ENCODE peak calls at places on chromosomes 1 and 21, in eight cellular contexts. W is NCI-H774; N is nucleus accumbens; G is stimulated activated CD4-positive, alpha-beta T cell treated with anti-CD3 and anti-CD28 coated beads, Interleukin-4, amount 100 ng/mL, for 24 hours; H is activated naive CD4-positive, alpha-beta T cell treated with anti-CD3 and anti-CD28 coated beads, Interleukin-2, amount 50 U/mL, for 16 hours; D is iPS DF 19.7; Q is activated CD4-positive, alpha-beta T cell treated with anti-CD3 and anti-CD28 coated beads, Interleukin-2, amount 10 ng/mL, durations not matched to agents 7 days and 5 days; X is neural progenitor cell. Z is an unnamed sample.

GRCh38 chr1:53127546-53127945 is 14.9 kb downstream of the SLC1A7 start:
- DNase-seq in W (no peak), N (no peak), G (no peak), H (no peak), D (no peak), Q (no peak), X (no peak), Z (no peak)

GRCh38 chr1:40738831-40739230 is 44.8 kb upstream of the KCNQ4 start:
- DNase-seq in W (no peak), N (no peak), G (no peak), H (no peak), D (no peak), Q (no peak), X (no peak), Z (no peak)

GRCh38 chr1:200525167-200526123 is 95.1 kb downstream of the KIF14 start:
- DNase-seq in W (no peak), N (no peak), G (no peak), H (no peak), D (no peak), Q (no peak), X (no peak), Z (no peak)

GRCh38 chr1:12600880-12601633 is 17.0 kb downstream of the DHRS3 start:
- DNase-seq in W (no peak), N (no peak), G (peak; percentile 51), H (peak; percentile 58), D (no peak), Q (peak; percentile 55), X (peak; percentile 75), Z (peak; percentile 38)

GRCh38 chr1:225425211-225425786 is 2.5 kb downstream of the LBR start:
- DNase-seq in W (no peak), N (no peak), G (no peak), H (no peak), D (no peak), Q (no peak), X (no peak), Z (no peak)

GRCh38 chr1:184562801-184563200 is 176.0 kb downstream of the C1orf21 start:
- DNase-seq in W (peak; percentile 61), N (no peak), G (no peak), H (no peak), D (no peak), Q (no peak), X (no peak), Z (no peak)

GRCh38 chr1:16155537-16156410 is at the start of gene EPHA2:
- DNase-seq in W (no peak), N (peak; percentile 47), G (no peak), H (no peak), D (peak; percentile 81), Q (no peak), X (peak; percentile 98), Z (no peak)

GRCh38 chr1:219412772-219413171 is 200.1 kb downstream of the ZC3H11B start:
- DNase-seq in W (no peak), N (no peak), G (no peak), H (no peak), D (no peak), Q (no peak), X (no peak), Z (no peak)

GRCh38 chr1:165495811-165496143 is 48.0 kb upstream of the LRRC52 start:
- DNase-seq in W (no peak), N (no peak), G (no peak), H (no peak), D (no peak), Q (no peak), X (no peak), Z (no peak)

GRCh38 chr21:33022489-33022827 is 3.3 kb upstream of the OLIG2 start:
- DNase-seq in W (no peak), N (no peak), G (no peak), H (no peak), D (no peak), Q (no peak), X (no peak), Z (no peak)

GRCh38 chr1:220371324-220371723 is 99.1 kb upstream of the RAB3GAP2 start:
- DNase-seq in W (no peak), N (no peak), G (no peak), H (no peak), D (no peak), Q (no peak), X (peak; percentile 19), Z (no peak)

GRCh38 chr1:226310637-226311195 is 1.8 kb upstream of the LIN9 start:
- DNase-seq in W (no peak), N (no peak), G (no peak), H (no peak), D (no peak), Q (no peak), X (peak; percentile 13), Z (no peak)

GRCh38 chr1:29279896-29280779 is 43.8 kb downstream of the PTPRU start:
- DNase-seq in W (no peak), N (no peak), G (no peak), H (no peak), D (no peak), Q (no peak), X (no peak), Z (no peak)

GRCh38 chr1:114620419-114620818 is 39.0 kb upstream of the BCAS2 start:
- DNase-seq in W (no peak), N (no peak), G (no peak), H (no peak), D (no peak), Q (no peak), X (no peak), Z (no peak)

GRCh38 chr1:1945782-1946393 is 26.8 kb upstream of the TMEM52 start:
- DNase-seq in W (no peak), N (no peak), G (no peak), H (no peak), D (no peak), Q (no peak), X (no peak), Z (no peak)

GRCh38 chr1:35211113-35211399 is 18.1 kb upstream of the SFPQ start:
- DNase-seq in W (no peak), N (no peak), G (no peak), H (no peak), D (no peak), Q (no peak), X (no peak), Z (no peak)

GRCh38 chr21:39454949-39455668 is 3.3 kb downstream of the SH3BGR start:
- DNase-seq in W (no peak), N (no peak), G (no peak), H (no peak), D (no peak), Q (no peak), X (no peak), Z (no peak)

GRCh38 chr1:2314803-2315710 is 76.3 kb downstream of the MORN1 start:
- DNase-seq in W (no peak), N (no peak), G (peak; percentile 45), H (peak; percentile 56), D (no peak), Q (peak; percentile 50), X (peak; percentile 79), Z (peak; percentile 62)

GRCh38 chr1:155254228-155254713 is 1.0 kb downstream of the ENTREP3 start:
- DNase-seq in W (no peak), N (peak; percentile 33), G (no peak), H (no peak), D (no peak), Q (no peak), X (no peak), Z (no peak)

GRCh38 chr1:42940851-42941639 is 17.6 kb downstream of the SLC2A1 start:
- DNase-seq in W (no peak), N (no peak), G (no peak), H (no peak), D (no peak), Q (no peak), X (no peak), Z (no peak)

GRCh38 chr1:194710671-194711070 is 1524.3 kb upstream of the B3GALT2 start:
- DNase-seq in W (no peak), N (no peak), G (no peak), H (no peak), D (no peak), Q (no peak), X (no peak), Z (no peak)

GRCh38 chr1:233512538-233512937 is 101.4 kb upstream of the KCNK1 start:
- DNase-seq in W (no peak), N (no peak), G (no peak), H (no peak), D (no peak), Q (no peak), X (no peak), Z (no peak)

GRCh38 chr1:50208296-50208695 is 99.6 kb downstream of the ELAVL4 start:
- DNase-seq in W (no peak), N (no peak), G (no peak), H (no peak), D (no peak), Q (no peak), X (no peak), Z (no peak)

GRCh38 chr1:53370369-53370961 is 42.6 kb upstream of the LRP8 start:
- DNase-seq in W (no peak), N (no peak), G (no peak), H (no peak), D (no peak), Q (peak; percentile 4), X (no peak), Z (no peak)

GRCh38 chr1:28591708-28592313 is at the start of gene RAB42:
- DNase-seq in W (no peak), N (no peak), G (peak; percentile 12), H (peak; percentile 19), D (no peak), Q (no peak), X (peak; percentile 73), Z (no peak)

GRCh38 chr1:101079341-101079740 is 53.8 kb upstream of the DPH5 start:
- DNase-seq in W (no peak), N (no peak), G (no peak), H (no peak), D (no peak), Q (no peak), X (no peak), Z (no peak)

GRCh38 chr21:34579411-34579810 is 35.5 kb downstream of the RCAN1 start:
- DNase-seq in W (no peak), N (no peak), G (no peak), H (no peak), D (no peak), Q (no peak), X (no peak), Z (no peak)

GRCh38 chr1:227560814-227561213 is 2.5 kb upstream of the ZNF678 start:
- DNase-seq in W (no peak), N (no peak), G (no peak), H (no peak), D (no peak), Q (no peak), X (no peak), Z (no peak)

GRCh38 chr1:78650114-78650513 is 483 bp downstream of the IFI44 start:
- DNase-seq in W (no peak), N (no peak), G (no peak), H (no peak), D (no peak), Q (no peak), X (no peak), Z (no peak)

GRCh38 chr1:224114787-224115175 is 870 bp downstream of the FBXO28 start:
- DNase-seq in W (no peak), N (no peak), G (no peak), H (no peak), D (no peak), Q (no peak), X (peak; percentile 45), Z (no peak)

GRCh38 chr1:22326372-22326915 is 125.2 kb upstream of the ZBTB40 start:
- DNase-seq in W (no peak), N (no peak), G (no peak), H (no peak), D (no peak), Q (no peak), X (no peak), Z (no peak)

GRCh38 chr21:32645261-32646182 is 33.3 kb upstream of the CFAP298 start:
- DNase-seq in W (no peak), N (no peak), G (no peak), H (no peak), D (no peak), Q (no peak), X (peak; percentile 73), Z (no peak)

GRCh38 chr1:7424352-7424890 is 346.7 kb upstream of the VAMP3 start:
- DNase-seq in W (no peak), N (no peak), G (no peak), H (no peak), D (no peak), Q (no peak), X (no peak), Z (no peak)